ENCODE peak calls at places on chromosomes 16 and 17, in four cellular contexts. D, T, H and U are unnamed samples. For H3K4me1, the result is how much of the 10 kb centered on the place peaks cover.

GRCh38 chr16:88534731-88535141 is 35.5 kb upstream of the ZC3H18 start:
- DNase-seq in D (no peak), T (peak), H (no peak), U (no peak)

GRCh38 chr17:74883241-74883750 is 10.1 kb downstream of the FADS6 start:
- DNase-seq in D (no peak), T (no peak), H (no peak), U (no peak)

GRCh38 chr17:75459590-75460267 is 3.3 kb downstream of the TMEM94 start:
- DNase-seq in D (peak), T (no peak), H (no peak), U (no peak)

GRCh38 chr16:68359398-68360191 is 48.8 kb downstream of the PRMT7 start:
- DNase-seq in D (no peak), T (no peak), H (no peak), U (no peak)

GRCh38 chr17:9115446-9116265 is 94.3 kb downstream of the NTN1 start:
- DNase-seq in D (peak), T (no peak), H (peak), U (no peak)

GRCh38 chr17:80822021-80822699 is 169.5 kb upstream of the CHMP6 start:
- DNase-seq in D (no peak), T (no peak), H (no peak), U (no peak)

GRCh38 chr17:44353656-44354331 is 8.7 kb downstream of the GRN start:
- DNase-seq in D (no peak), T (no peak), H (no peak), U (no peak)

GRCh38 chr16:13312063-13312462 is 410.7 kb downstream of the SHISA9 start:
- DNase-seq in D (no peak), T (no peak), H (no peak), U (no peak)

GRCh38 chr17:44438634-44439033 is 49.2 kb upstream of the ITGA2B start:
- DNase-seq in D (no peak), T (no peak), H (no peak), U (no peak)

GRCh38 chr17:80872011-80872929 is 119.4 kb upstream of the CHMP6 start:
- DNase-seq in D (no peak), T (no peak), H (no peak), U (no peak)

GRCh38 chr16:66927012-66927436 is 1.7 kb upstream of the RRAD start:
- DNase-seq in D (peak), T (no peak), H (no peak), U (no peak)

GRCh38 chr17:30375661-30376060 is 3.1 kb upstream of the CPD start:
- DNase-seq in D (no peak), T (no peak), H (peak), U (no peak)

GRCh38 chr16:85126731-85127662 is 14.7 kb upstream of the CIBAR2 start:
- DNase-seq in D (no peak), T (no peak), H (peak), U (no peak)

GRCh38 chr17:75743625-75744206 is 21.3 kb downstream of the GALK1 start:
- DNase-seq in D (no peak), T (no peak), H (no peak), U (no peak)

GRCh38 chr17:34443832-34444469 is 80.9 kb upstream of the CCL1 start:
- DNase-seq in D (peak), T (no peak), H (peak), U (no peak)

GRCh38 chr16:50523710-50524109 is 24.5 kb upstream of the NKD1 start:
- DNase-seq in D (no peak), T (no peak), H (no peak), U (no peak)

GRCh38 chr17:41024702-41025101 is 2.3 kb downstream of the KRTAP1-5 start:
- DNase-seq in D (no peak), T (no peak), H (no peak), U (no peak)

GRCh38 chr16:15507299-15507958 is 73.0 kb downstream of the BMERB1 start:
- DNase-seq in D (no peak), T (no peak), H (no peak), U (no peak)
- TF ChIP-seq TCF7L2 in D (no peak), T (no peak), H (no peak), U (no peak)

GRCh38 chr17:73727941-73728340 is 83.7 kb upstream of the SDK2 start:
- DNase-seq in D (no peak), T (no peak), H (no peak), U (no peak)
- H3K4me1 ChIP-seq in D (under half), T (under half), H (under half), U (under half)

GRCh38 chr16:80530479-80530878 is 10.3 kb upstream of the DYNLRB2 start:
- DNase-seq in D (no peak), T (no peak), H (no peak), U (no peak)

GRCh38 chr16:80526418-80527061 is 14.3 kb upstream of the DYNLRB2 start:
- DNase-seq in D (peak), T (peak), H (peak), U (no peak)

GRCh38 chr16:80527297-80527696 is 13.5 kb upstream of the DYNLRB2 start:
- DNase-seq in D (peak), T (peak), H (peak), U (no peak)

GRCh38 chr16:80525420-80525819 is 15.4 kb upstream of the DYNLRB2 start:
- DNase-seq in D (no peak), T (no peak), H (no peak), U (no peak)
- TF ChIP-seq TCF7L2 in D (no peak), T (no peak), H (no peak), U (no peak)

GRCh38 chr16:76777721-76778120 is 413.3 kb upstream of the MON1B start:
- DNase-seq in D (no peak), T (no peak), H (no peak), U (no peak)
- H3K4me1 ChIP-seq in D (under half), T (under half), H (under half), U (under half)

GRCh38 chr17:63519116-63519881 is 3.9 kb upstream of the KCNH6 start:
- DNase-seq in D (no peak), T (no peak), H (no peak), U (no peak)

GRCh38 chr17:63519972-63520882 is 2.9 kb upstream of the KCNH6 start:
- DNase-seq in D (peak), T (no peak), H (no peak), U (no peak)

GRCh38 chr17:63516910-63517824 is 6.0 kb upstream of the KCNH6 start:
- DNase-seq in D (peak), T (peak), H (no peak), U (no peak)

GRCh38 chr17:63515426-63515825 is 7.7 kb upstream of the KCNH6 start:
- DNase-seq in D (no peak), T (no peak), H (no peak), U (no peak)

DNA sequence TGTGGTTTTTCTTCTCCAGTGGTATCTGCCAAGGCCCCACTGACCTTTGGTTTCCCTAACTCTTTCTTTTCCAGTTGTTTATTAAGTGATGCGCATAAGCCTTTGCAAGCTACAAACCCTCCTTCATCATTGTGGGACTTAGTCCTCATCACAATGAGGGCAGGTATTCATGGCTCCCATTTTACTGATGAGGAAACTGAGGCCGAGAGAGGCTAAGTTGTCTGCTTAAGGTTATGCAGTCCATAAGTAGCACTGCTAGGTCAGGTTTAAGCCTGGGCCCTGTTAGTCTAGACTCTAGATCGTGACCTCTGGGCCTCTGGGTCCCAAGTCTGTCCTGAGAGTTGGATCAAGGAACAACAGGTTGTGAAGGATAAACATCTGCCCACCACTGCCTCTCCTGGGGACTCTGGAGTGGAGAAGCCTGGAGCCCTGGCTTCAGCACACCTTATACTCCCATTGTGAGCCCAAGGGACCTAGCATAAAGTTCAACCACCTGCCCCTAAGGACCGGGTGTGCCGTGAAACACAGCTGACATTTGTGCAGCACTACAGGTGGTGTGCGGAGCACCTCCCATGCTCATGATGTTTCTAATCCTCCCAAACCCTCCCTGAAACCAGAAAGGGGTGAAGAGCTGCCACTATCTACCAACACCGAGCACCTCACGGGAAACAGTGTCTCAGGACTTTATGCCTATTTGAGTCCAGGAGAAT is 5.2 kb upstream of the KCNH6 start:
- DNase-seq in D (no peak), T (no peak), H (no peak), U (no peak)
- TF ChIP-seq TCF7L2 in D (no peak), T (no peak), H (no peak), U (no peak)

GRCh38 chr17:17928422-17929386 is 43.5 kb downstream of the TOM1L2 start:
- DNase-seq in D (no peak), T (no peak), H (no peak), U (no peak)

GRCh38 chr17:17924131-17924856 is 47.9 kb downstream of the TOM1L2 start:
- DNase-seq in D (no peak), T (no peak), H (no peak), U (no peak)

GRCh38 chr17:17926840-17927449 is 45.3 kb downstream of the TOM1L2 start:
- DNase-seq in D (peak), T (no peak), H (no peak), U (no peak)

GRCh38 chr17:17924857-17925250 is 47.3 kb downstream of the TOM1L2 start:
- DNase-seq in D (no peak), T (no peak), H (no peak), U (no peak)

DNA sequence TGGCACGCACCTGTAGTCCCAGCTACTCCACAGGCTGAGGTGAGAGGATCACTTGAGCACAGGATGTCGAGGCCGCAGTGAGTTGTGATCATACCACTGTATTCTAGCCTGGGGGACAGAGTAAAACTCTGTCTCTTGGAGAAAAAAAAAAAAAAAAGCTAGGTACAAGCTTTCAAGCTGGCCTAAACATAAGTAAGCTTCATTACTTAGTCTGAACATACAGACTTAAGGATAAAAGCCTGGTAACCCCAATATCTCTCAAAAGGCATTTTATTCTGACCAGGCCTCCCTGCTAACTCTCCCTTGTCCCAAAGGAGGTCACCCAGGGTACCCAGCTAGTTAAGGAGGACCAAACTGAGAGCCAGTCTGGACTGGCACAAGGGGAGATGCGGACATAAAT is 46.2 kb downstream of the TOM1L2 start:
- DNase-seq in D (no peak), T (no peak), H (no peak), U (no peak)
- H3K4me1 ChIP-seq in D (under half), T (half or more), H (under half), U (under half)

GRCh38 chr17:63402808-63403207 is 43.3 kb downstream of the CYB561 start:
- DNase-seq in D (no peak), T (no peak), H (no peak), U (no peak)

GRCh38 chr17:63399316-63399715 is 46.8 kb downstream of the CYB561 start:
- DNase-seq in D (no peak), T (no peak), H (no peak), U (no peak)

GRCh38 chr17:63395075-63395815 is 50.9 kb downstream of the CYB561 start:
- DNase-seq in D (no peak), T (no peak), H (no peak), U (no peak)

GRCh38 chr17:63399856-63400255 is 46.2 kb downstream of the CYB561 start:
- DNase-seq in D (no peak), T (no peak), H (no peak), U (no peak)

DNA sequence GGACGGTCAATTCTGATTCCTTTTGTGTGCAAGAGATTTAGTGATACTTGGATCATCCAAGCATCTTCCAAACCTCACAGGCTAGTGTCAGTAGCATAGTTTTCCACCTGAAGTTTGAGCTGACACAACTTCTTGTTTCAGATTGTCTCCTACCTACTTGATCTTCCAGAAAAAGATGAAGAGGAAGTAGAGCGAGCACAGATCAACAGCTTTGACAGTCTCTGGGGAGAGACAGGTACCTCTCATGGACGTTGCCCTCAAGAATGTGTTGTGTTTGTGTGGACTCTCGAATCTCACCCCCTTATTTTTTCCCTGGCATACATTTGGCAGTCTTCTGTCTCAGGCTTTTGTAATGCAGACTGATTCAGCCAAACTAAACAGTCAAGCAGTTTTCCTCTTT is 47.4 kb downstream of the CYB561 start:
- DNase-seq in D (no peak), T (no peak), H (no peak), U (no peak)
- TF ChIP-seq TCF7L2 in D (no peak), T (no peak), H (no peak), U (no peak)